ENCODE peak calls at places on chromosomes 3 and 15, in seven cellular contexts. One of them, this sample, is unnamed.

GRCh38 chr3:58647661-58648141 is 18.9 kb downstream of the FAM3D start:
- DNase-seq in uterus: no peak
- DNase-seq in OCI-LY7: no peak
- DNase-seq in A673: no peak
- DNase-seq in lower lobe of right lung: no peak
- DNase-seq in left ventricle myocardium inferior: no peak
- DNase-seq in CD4-positive, alpha-beta memory T cell: no peak
- DNase-seq in this sample: no peak

GRCh38 chr3:139204756-139205155 is 139.1 kb upstream of the MRPS22 start:
- DNase-seq in OCI-LY7: no peak
- DNase-seq in lower lobe of right lung: no peak
- DNase-seq in CD4-positive, alpha-beta memory T cell: no peak
- DNase-seq in left ventricle myocardium inferior: no peak
- DNase-seq in uterus: no peak
- DNase-seq in A673: no peak
- DNase-seq in this sample: no peak

GRCh38 chr3:154294016-154294415 is 30.3 kb downstream of the DHX36 start:
- DNase-seq in CD4-positive, alpha-beta memory T cell: no peak
- DNase-seq in A673: no peak
- DNase-seq in uterus: no peak
- DNase-seq in left ventricle myocardium inferior: no peak
- DNase-seq in lower lobe of right lung: no peak
- DNase-seq in OCI-LY7: no peak
- DNase-seq in this sample: no peak

GRCh38 chr3:143247007-143247563 is 127.5 kb downstream of the CHST2 start:
- DNase-seq in CD4-positive, alpha-beta memory T cell: no peak
- DNase-seq in A673: no peak
- DNase-seq in left ventricle myocardium inferior: no peak
- DNase-seq in OCI-LY7: no peak
- DNase-seq in lower lobe of right lung: no peak
- DNase-seq in uterus: no peak
- DNase-seq in this sample: no peak

GRCh38 chr3:2993719-2994118 is 116.5 kb downstream of the IL5RA start:
- DNase-seq in OCI-LY7: no peak
- DNase-seq in left ventricle myocardium inferior: no peak
- DNase-seq in A673: no peak
- DNase-seq in uterus: no peak
- DNase-seq in lower lobe of right lung: no peak
- DNase-seq in CD4-positive, alpha-beta memory T cell: no peak
- DNase-seq in this sample: no peak

GRCh38 chr3:195900426-195901355 is 7.7 kb downstream of the TNK2 start:
- DNase-seq in left ventricle myocardium inferior: peak
- DNase-seq in OCI-LY7: peak
- DNase-seq in A673: no peak
- DNase-seq in uterus: no peak
- DNase-seq in CD4-positive, alpha-beta memory T cell: no peak
- DNase-seq in lower lobe of right lung: peak
- DNase-seq in this sample: peak

GRCh38 chr15:35305906-35306305 is 220.8 kb upstream of the NANOGP8 start:
- DNase-seq in OCI-LY7: no peak
- DNase-seq in A673: peak
- DNase-seq in uterus: no peak
- DNase-seq in left ventricle myocardium inferior: no peak
- DNase-seq in lower lobe of right lung: no peak
- DNase-seq in CD4-positive, alpha-beta memory T cell: no peak
- DNase-seq in this sample: no peak

GRCh38 chr3:17412950-17413530 is 329.4 kb downstream of the TBC1D5 start:
- DNase-seq in lower lobe of right lung: no peak
- DNase-seq in A673: peak
- DNase-seq in OCI-LY7: peak
- DNase-seq in CD4-positive, alpha-beta memory T cell: no peak
- DNase-seq in uterus: no peak
- DNase-seq in left ventricle myocardium inferior: no peak
- DNase-seq in this sample: no peak

GRCh38 chr3:22685598-22685997 is 517.5 kb upstream of the UBE2E2 start:
- DNase-seq in OCI-LY7: no peak
- DNase-seq in uterus: no peak
- DNase-seq in CD4-positive, alpha-beta memory T cell: no peak
- DNase-seq in left ventricle myocardium inferior: no peak
- DNase-seq in lower lobe of right lung: no peak
- DNase-seq in A673: no peak
- DNase-seq in this sample: no peak

GRCh38 chr3:105277656-105278055 is 89.1 kb upstream of the ALCAM start:
- DNase-seq in left ventricle myocardium inferior: no peak
- DNase-seq in A673: no peak
- DNase-seq in OCI-LY7: no peak
- DNase-seq in uterus: no peak
- DNase-seq in lower lobe of right lung: no peak
- DNase-seq in CD4-positive, alpha-beta memory T cell: no peak
- DNase-seq in this sample: no peak

GRCh38 chr3:146325170-146325569 is 74.3 kb upstream of the PLSCR4 start:
- DNase-seq in CD4-positive, alpha-beta memory T cell: no peak
- DNase-seq in lower lobe of right lung: no peak
- DNase-seq in OCI-LY7: no peak
- DNase-seq in left ventricle myocardium inferior: no peak
- DNase-seq in A673: no peak
- DNase-seq in uterus: no peak
- DNase-seq in this sample: no peak

GRCh38 chr15:96321422-96322391 is 8.8 kb upstream of the NR2F2 start:
- DNase-seq in OCI-LY7: no peak
- DNase-seq in uterus: peak
- DNase-seq in CD4-positive, alpha-beta memory T cell: no peak
- DNase-seq in A673: peak
- DNase-seq in left ventricle myocardium inferior: no peak
- DNase-seq in lower lobe of right lung: peak
- DNase-seq in this sample: peak

GRCh38 chr3:47772788-47773187 is 8.9 kb downstream of the SMARCC1 start:
- DNase-seq in lower lobe of right lung: no peak
- DNase-seq in CD4-positive, alpha-beta memory T cell: no peak
- DNase-seq in uterus: no peak
- DNase-seq in left ventricle myocardium inferior: no peak
- DNase-seq in A673: no peak
- DNase-seq in OCI-LY7: no peak
- DNase-seq in this sample: peak

GRCh38 chr3:87771338-87772059 is 287.3 kb downstream of the CGGBP1 start:
- DNase-seq in uterus: no peak
- DNase-seq in lower lobe of right lung: no peak
- DNase-seq in left ventricle myocardium inferior: no peak
- DNase-seq in A673: peak
- DNase-seq in OCI-LY7: peak
- DNase-seq in CD4-positive, alpha-beta memory T cell: peak
- DNase-seq in this sample: no peak

GRCh38 chr15:98760112-98760826 is 111.9 kb downstream of the IGF1R start:
- DNase-seq in A673: no peak
- DNase-seq in lower lobe of right lung: peak
- DNase-seq in uterus: no peak
- DNase-seq in OCI-LY7: no peak
- DNase-seq in left ventricle myocardium inferior: peak
- DNase-seq in CD4-positive, alpha-beta memory T cell: no peak
- DNase-seq in this sample: no peak

GRCh38 chr15:31366169-31366734 is 39.6 kb downstream of the KLF13 start:
- DNase-seq in uterus: peak
- DNase-seq in CD4-positive, alpha-beta memory T cell: no peak
- DNase-seq in left ventricle myocardium inferior: peak
- DNase-seq in A673: peak
- DNase-seq in lower lobe of right lung: peak
- DNase-seq in OCI-LY7: no peak
- DNase-seq in this sample: peak

GRCh38 chr3:18061737-18062136 is 319.3 kb upstream of the TBC1D5 start:
- DNase-seq in left ventricle myocardium inferior: no peak
- DNase-seq in OCI-LY7: no peak
- DNase-seq in CD4-positive, alpha-beta memory T cell: no peak
- DNase-seq in A673: no peak
- DNase-seq in uterus: no peak
- DNase-seq in lower lobe of right lung: no peak
- DNase-seq in this sample: no peak

GRCh38 chr3:48190911-48191310 is 2.7 kb upstream of the CDC25A start:
- DNase-seq in uterus: no peak
- DNase-seq in CD4-positive, alpha-beta memory T cell: no peak
- DNase-seq in A673: no peak
- DNase-seq in left ventricle myocardium inferior: no peak
- DNase-seq in OCI-LY7: no peak
- DNase-seq in lower lobe of right lung: no peak
- DNase-seq in this sample: no peak

GRCh38 chr3:120469440-120470415 is 18.9 kb upstream of the FSTL1 start:
- DNase-seq in A673: peak
- DNase-seq in left ventricle myocardium inferior: no peak
- DNase-seq in lower lobe of right lung: no peak
- DNase-seq in uterus: no peak
- DNase-seq in OCI-LY7: no peak
- DNase-seq in CD4-positive, alpha-beta memory T cell: no peak
- DNase-seq in this sample: no peak

GRCh38 chr3:182092662-182093262 is 381.0 kb downstream of the SOX2 start:
- DNase-seq in uterus: no peak
- DNase-seq in A673: peak
- DNase-seq in left ventricle myocardium inferior: no peak
- DNase-seq in CD4-positive, alpha-beta memory T cell: no peak
- DNase-seq in lower lobe of right lung: no peak
- DNase-seq in OCI-LY7: peak
- DNase-seq in this sample: no peak

GRCh38 chr3:194640829-194641228 is 7.6 kb upstream of the TMEM44 start:
- DNase-seq in A673: peak
- DNase-seq in left ventricle myocardium inferior: no peak
- DNase-seq in uterus: no peak
- DNase-seq in OCI-LY7: peak
- DNase-seq in lower lobe of right lung: no peak
- DNase-seq in CD4-positive, alpha-beta memory T cell: no peak
- DNase-seq in this sample: no peak

GRCh38 chr3:50515565-50516047 is 12.2 kb upstream of the CACNA2D2 start:
- DNase-seq in left ventricle myocardium inferior: peak
- DNase-seq in A673: no peak
- DNase-seq in lower lobe of right lung: peak
- DNase-seq in uterus: peak
- DNase-seq in CD4-positive, alpha-beta memory T cell: no peak
- DNase-seq in OCI-LY7: peak
- DNase-seq in this sample: peak

GRCh38 chr3:188697127-188697526 is 474.6 kb upstream of the TPRG1 start:
- DNase-seq in uterus: no peak
- DNase-seq in left ventricle myocardium inferior: no peak
- DNase-seq in A673: no peak
- DNase-seq in OCI-LY7: peak
- DNase-seq in CD4-positive, alpha-beta memory T cell: no peak
- DNase-seq in lower lobe of right lung: no peak
- DNase-seq in this sample: no peak

GRCh38 chr3:139187154-139187553 is 142.5 kb upstream of the PRR23C start:
- DNase-seq in OCI-LY7: no peak
- DNase-seq in A673: no peak
- DNase-seq in CD4-positive, alpha-beta memory T cell: no peak
- DNase-seq in uterus: no peak
- DNase-seq in left ventricle myocardium inferior: no peak
- DNase-seq in lower lobe of right lung: no peak
- DNase-seq in this sample: no peak

GRCh38 chr3:115418583-115418982 is 204.7 kb upstream of the GAP43 start:
- DNase-seq in A673: no peak
- DNase-seq in uterus: no peak
- DNase-seq in CD4-positive, alpha-beta memory T cell: no peak
- DNase-seq in lower lobe of right lung: no peak
- DNase-seq in left ventricle myocardium inferior: no peak
- DNase-seq in OCI-LY7: peak
- DNase-seq in this sample: no peak

DNA sequence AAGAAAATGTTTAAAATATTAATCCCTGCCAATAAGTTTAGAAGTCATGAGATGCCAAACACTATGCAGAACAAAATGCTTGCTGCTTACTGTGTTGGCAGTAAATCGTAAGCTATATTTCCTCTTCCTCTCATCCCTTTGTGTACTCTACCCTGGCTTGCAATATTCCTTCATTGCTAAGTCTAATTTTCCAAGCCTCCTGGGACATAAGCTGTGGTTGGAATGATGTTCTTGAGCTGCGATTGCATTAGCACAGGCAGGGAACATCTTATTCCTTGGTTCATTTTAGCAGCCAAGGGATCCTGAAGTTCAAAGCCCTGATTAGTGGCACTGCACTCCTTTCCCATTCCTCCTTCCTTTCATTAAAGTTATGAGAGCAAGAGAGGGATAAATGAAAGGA is 535.4 kb downstream of the OCA2 start:
- DNase-seq in A673: no peak
- DNase-seq in uterus: no peak
- DNase-seq in CD4-positive, alpha-beta memory T cell: no peak
- DNase-seq in OCI-LY7: no peak
- DNase-seq in left ventricle myocardium inferior: no peak
- DNase-seq in lower lobe of right lung: no peak
- DNase-seq in this sample: no peak
- H3K27ac ChIP-seq in A673: no peak
- H3K27ac ChIP-seq in uterus: no peak
- H3K27ac ChIP-seq in CD4-positive, alpha-beta memory T cell: no peak
- H3K27ac ChIP-seq in OCI-LY7: no peak
- H3K27ac ChIP-seq in left ventricle myocardium inferior: no peak
- H3K27ac ChIP-seq in lower lobe of right lung: no peak
- H3K27ac ChIP-seq in this sample: no peak

GRCh38 chr15:67133026-67133425 is 67.6 kb downstream of the SMAD3 start:
- DNase-seq in left ventricle myocardium inferior: no peak
- DNase-seq in CD4-positive, alpha-beta memory T cell: no peak
- DNase-seq in lower lobe of right lung: no peak
- DNase-seq in uterus: no peak
- DNase-seq in A673: no peak
- DNase-seq in OCI-LY7: no peak
- DNase-seq in this sample: no peak
- H3K27ac ChIP-seq in left ventricle myocardium inferior: no peak
- H3K27ac ChIP-seq in CD4-positive, alpha-beta memory T cell: peak
- H3K27ac ChIP-seq in lower lobe of right lung: no peak
- H3K27ac ChIP-seq in uterus: no peak
- H3K27ac ChIP-seq in A673: no peak
- H3K27ac ChIP-seq in OCI-LY7: peak
- H3K27ac ChIP-seq in this sample: peak

GRCh38 chr3:126529585-126530170 is 5.7 kb downstream of the CHST13 start:
- DNase-seq in left ventricle myocardium inferior: no peak
- DNase-seq in A673: peak
- DNase-seq in uterus: no peak
- DNase-seq in OCI-LY7: no peak
- DNase-seq in lower lobe of right lung: peak
- DNase-seq in CD4-positive, alpha-beta memory T cell: no peak
- DNase-seq in this sample: no peak
- H3K27ac ChIP-seq in left ventricle myocardium inferior: peak
- H3K27ac ChIP-seq in A673: peak
- H3K27ac ChIP-seq in uterus: no peak
- H3K27ac ChIP-seq in OCI-LY7: no peak
- H3K27ac ChIP-seq in lower lobe of right lung: peak
- H3K27ac ChIP-seq in CD4-positive, alpha-beta memory T cell: no peak
- H3K27ac ChIP-seq in this sample: peak

DNA sequence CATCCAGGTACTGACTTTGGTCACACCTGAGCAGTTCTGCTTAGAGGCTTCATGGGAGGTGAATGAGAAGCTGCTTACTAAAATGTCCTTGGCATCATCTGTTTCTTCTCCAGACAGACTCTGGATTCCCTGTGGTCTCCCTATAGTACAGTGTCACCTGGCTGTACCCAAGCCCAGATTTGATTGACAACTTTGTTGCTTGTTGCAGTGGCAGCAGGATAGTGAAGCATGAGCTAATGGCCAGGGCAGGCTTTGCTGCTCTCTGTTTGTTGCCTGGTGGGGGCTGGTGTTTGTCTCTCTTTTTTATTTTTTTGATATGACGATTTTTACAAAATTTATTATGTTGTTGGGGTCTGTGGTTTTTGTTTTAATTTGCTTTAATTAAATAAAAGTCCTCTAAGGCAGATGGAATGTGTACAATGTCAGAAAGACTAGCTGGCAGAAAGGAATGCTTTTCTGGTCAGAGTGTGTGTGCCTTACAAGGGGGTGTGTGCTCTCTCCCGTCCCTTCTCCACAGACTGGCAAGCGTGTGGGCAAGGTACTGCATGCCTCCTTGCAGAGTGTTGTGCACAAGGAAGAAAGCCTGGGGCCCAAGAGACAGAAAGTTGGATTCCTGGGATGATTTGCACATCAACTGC is 15.3 kb upstream of the CLEC3B start:
- DNase-seq in A673: no peak
- DNase-seq in uterus: no peak
- DNase-seq in CD4-positive, alpha-beta memory T cell: no peak
- DNase-seq in lower lobe of right lung: no peak
- DNase-seq in OCI-LY7: no peak
- DNase-seq in left ventricle myocardium inferior: no peak
- DNase-seq in this sample: no peak
- H3K27ac ChIP-seq in A673: peak
- H3K27ac ChIP-seq in uterus: peak
- H3K27ac ChIP-seq in CD4-positive, alpha-beta memory T cell: no peak
- H3K27ac ChIP-seq in lower lobe of right lung: peak
- H3K27ac ChIP-seq in OCI-LY7: no peak
- H3K27ac ChIP-seq in left ventricle myocardium inferior: peak
- H3K27ac ChIP-seq in this sample: peak

This sample was measured in spleen.